ENCODE peak calls at places on chromosomes 13 and 19, in nine cellular contexts. R is GM06990, U is MCF 10A, C is upper lobe of left lung, A is pancreas, H is H9, D is astrocyte, G is left ventricle myocardium inferior, B is brain microvascular endothelial cell. O is an unnamed sample.

GRCh38 chr13:28583661-28584091 is 75.3 kb upstream of the POMP start:
- DNase-seq in R (no peak), U (no peak), C (no peak), A (no peak), H (no peak), D (no peak), G (no peak), B (peak; percentile 32), O (no peak)

GRCh38 chr13:48741377-48741776 is 87.6 kb downstream of the CYSLTR2 start:
- DNase-seq in R (no peak), U (no peak), C (no peak), A (peak; percentile 50), H (no peak), D (peak; percentile 43), G (no peak), B (peak; percentile 58), O (no peak)

GRCh38 chr19:873084-874019 is 13.9 kb downstream of the CFD start:
- DNase-seq in R (peak; percentile 72), U (peak; percentile 89), C (peak; percentile 81), A (no peak), H (peak; percentile 87), D (peak; percentile 38), G (no peak), B (no peak), O (peak; percentile 84)

GRCh38 chr19:10007811-10008211 is 2.5 kb downstream of the COL5A3 start:
- DNase-seq in R (no peak), U (peak; percentile 15), C (no peak), A (no peak), H (no peak), D (peak; percentile 47), G (peak; percentile 63), B (peak; percentile 51), O (no peak)

GRCh38 chr19:35742121-35742724 is at the start of gene IGFLR1:
- DNase-seq in R (peak; percentile 75), U (no peak), C (no peak), A (peak; percentile 30), H (no peak), D (no peak), G (no peak), B (no peak), O (peak; percentile 73)

GRCh38 chr19:44702551-44703176 is 3.7 kb downstream of the CEACAM16 start:
- DNase-seq in R (no peak), U (no peak), C (no peak), A (no peak), H (no peak), D (no peak), G (no peak), B (no peak), O (no peak)

GRCh38 chr13:111915104-111915551 is 151.8 kb upstream of the SOX1 start:
- DNase-seq in R (no peak), U (no peak), C (no peak), A (no peak), H (peak; percentile 26), D (no peak), G (no peak), B (no peak), O (no peak)

GRCh38 chr13:112330479-112331407 is 45.4 kb upstream of the SPACA7 start:
- DNase-seq in R (no peak), U (no peak), C (peak; percentile 80), A (no peak), H (no peak), D (no peak), G (no peak), B (no peak), O (no peak)

GRCh38 chr19:51546650-51547396 is 15.4 kb upstream of the SIGLEC6 start:
- DNase-seq in R (no peak), U (no peak), C (no peak), A (no peak), H (no peak), D (peak; percentile 16), G (no peak), B (peak; percentile 90), O (no peak)

GRCh38 chr19:36489920-36490415 is 607 bp upstream of the ZNF566 start:
- DNase-seq in R (no peak), U (no peak), C (no peak), A (peak; percentile 63), H (peak; percentile 96), D (peak; percentile 95), G (peak; percentile 80), B (peak; percentile 96), O (peak; percentile 83)

DNA sequence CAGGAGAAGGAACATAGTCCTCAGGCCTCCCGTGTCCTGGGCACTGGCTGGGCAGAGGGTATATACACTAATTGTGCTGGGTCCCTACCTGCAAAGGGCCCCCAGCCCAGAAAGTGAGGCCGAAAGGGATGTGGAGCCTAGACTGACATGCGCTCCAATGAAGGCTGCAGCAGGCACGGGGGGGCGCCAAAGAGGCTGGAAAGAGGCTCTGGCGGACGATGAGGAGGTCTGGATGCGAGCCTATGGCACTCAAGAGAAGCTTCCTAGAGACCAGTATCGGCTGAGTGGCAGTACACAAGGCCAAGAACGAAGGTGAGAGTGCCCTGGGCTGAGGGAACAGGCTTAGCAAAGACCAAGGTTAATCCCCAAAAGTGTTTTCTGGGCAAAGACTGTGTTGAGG is 16.6 kb downstream of the VRK3 start:
- DNase-seq in R (no peak), U (no peak), C (no peak), A (no peak), H (peak; percentile 75), D (no peak), G (peak; percentile 24), B (no peak), O (no peak)
- TF ChIP-seq CTCF in R (no peak), U (no peak), C (no peak), A (no peak), H (peak; percentile 70), D (no peak), G (peak; percentile 12), B (peak; percentile 59), O (no peak)

GRCh38 chr19:49939721-49940481 is 10.6 kb upstream of the NUP62 start:
- DNase-seq in R (no peak), U (no peak), C (no peak), A (no peak), H (no peak), D (no peak), G (no peak), B (no peak), O (no peak)
- TF ChIP-seq CTCF in R (peak; percentile 33), U (no peak), C (no peak), A (no peak), H (peak; percentile 40), D (no peak), G (no peak), B (no peak), O (no peak)

DNA sequence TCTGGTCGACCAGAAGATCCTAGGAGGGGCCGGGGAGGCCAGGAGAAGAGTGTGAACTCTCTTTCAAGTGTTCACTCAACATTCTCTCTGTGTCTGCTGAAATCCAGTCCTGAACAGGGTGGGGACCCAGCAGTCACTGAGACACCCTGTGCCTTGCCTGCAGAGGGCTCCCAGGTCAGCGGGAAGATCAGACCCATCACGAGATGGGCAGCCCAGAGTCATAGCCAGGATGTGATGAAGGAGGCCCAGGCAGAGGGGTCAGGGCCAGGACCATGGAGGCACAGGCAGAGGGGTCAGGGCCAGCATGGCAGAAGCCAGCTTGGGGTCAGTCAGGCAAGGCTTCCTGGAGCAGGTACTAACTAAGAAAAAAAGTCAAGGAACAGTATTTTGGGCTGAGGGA is 9.4 kb downstream of the NUMBL start:
- DNase-seq in R (no peak), U (no peak), C (no peak), A (no peak), H (no peak), D (no peak), G (no peak), B (no peak), O (no peak)
- TF ChIP-seq CTCF in R (no peak), U (no peak), C (no peak), A (no peak), H (no peak), D (no peak), G (no peak), B (no peak), O (no peak)

GRCh38 chr19:40235238-40236025 is 8.9 kb upstream of the CCNP start:
- DNase-seq in R (no peak), U (no peak), C (peak; percentile 80), A (no peak), H (peak; percentile 60), D (no peak), G (no peak), B (no peak), O (no peak)
- TF ChIP-seq CTCF in R (no peak), U (peak; percentile 24), C (no peak), A (no peak), H (peak; percentile 70), D (no peak), G (no peak), B (peak; percentile 38), O (no peak)

DNA sequence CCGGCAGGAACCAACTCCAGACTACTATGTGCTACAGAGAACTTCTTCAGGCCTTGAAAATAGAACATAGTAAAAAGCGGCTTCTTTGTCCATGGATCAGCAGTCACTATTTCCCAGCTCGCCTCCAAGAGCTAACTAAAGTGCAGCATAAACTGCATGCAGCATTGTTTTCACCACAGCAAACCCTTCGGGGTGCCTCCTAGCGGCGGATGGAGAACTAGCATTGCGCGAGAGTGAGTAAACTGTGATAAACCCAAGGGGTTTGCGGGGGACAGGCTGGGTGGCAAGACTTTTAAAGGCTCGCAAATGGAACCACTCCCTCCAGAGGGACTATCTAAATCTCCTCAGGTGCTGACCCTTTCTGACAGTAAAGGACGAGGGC is 21.6 kb upstream of the SGCG start:
- DNase-seq in R (no peak), U (peak; percentile 21), C (no peak), A (no peak), H (peak; percentile 76), D (peak; percentile 2), G (peak; percentile 33), B (peak; percentile 39), O (peak; percentile 55)
- TF ChIP-seq CTCF in R (peak; percentile 61), U (peak; percentile 30), C (peak; percentile 25), A (no peak), H (peak; percentile 88), D (peak; percentile 64), G (peak; percentile 70), B (peak; percentile 86), O (peak; percentile 35)